ENCODE peak calls at places on chromosome X, in eight cellular contexts. R is GM12891, Q is breast epithelium, P is upper lobe of left lung, N is stomach, E is HepG2, F is transverse colon, W is spleen. M is an unnamed sample.

GRCh38 chrX:18931972-18932371 is 51.9 kb downstream of the PHKA2 start:
- DNase-seq in W (no peak), E (peak), P (no peak), Q (no peak), R (no peak), N (no peak), F (no peak), M (no peak)

GRCh38 chrX:16711219-16712115 is 1.0 kb downstream of the CTPS2 start:
- DNase-seq in N (no peak), P (no peak), E (peak), Q (no peak), F (no peak), W (no peak), R (peak), M (peak)

GRCh38 chrX:103615781-103616180 is 8.0 kb downstream of the TCEAL3 start:
- DNase-seq in N (no peak), Q (no peak), R (no peak), E (no peak), P (no peak), W (no peak), F (no peak), M (no peak)

GRCh38 chrX:1097328-1097727 is 115.1 kb downstream of the CRLF2 start:
- DNase-seq in Q (peak), E (no peak), P (no peak), R (no peak), F (no peak), W (no peak), N (no peak), M (no peak)

GRCh38 chrX:19836337-19836736 is 51.1 kb downstream of the SH3KBP1 start:
- DNase-seq in R (no peak), N (no peak), Q (no peak), F (no peak), E (no peak), W (no peak), P (no peak), M (no peak)

GRCh38 chrX:54812306-54812705 is 4.8 kb downstream of the MAGED2 start:
- DNase-seq in P (no peak), N (no peak), F (no peak), Q (no peak), E (no peak), W (no peak), R (no peak), M (no peak)

GRCh38 chrX:9522756-9523155 is 57.9 kb downstream of the TBL1X start:
- DNase-seq in F (no peak), R (no peak), P (no peak), N (no peak), W (no peak), E (no peak), Q (no peak), M (no peak)

GRCh38 chrX:110734894-110735541 is 60.6 kb downstream of the CHRDL1 start:
- DNase-seq in N (no peak), Q (no peak), F (no peak), E (no peak), P (no peak), R (no peak), W (no peak), M (no peak)

GRCh38 chrX:28205905-28206304 is 224.7 kb upstream of the DCAF8L1 start:
- DNase-seq in Q (no peak), W (no peak), N (no peak), F (no peak), R (no peak), E (no peak), P (no peak), M (no peak)

GRCh38 chrX:111083101-111083500 is 12.9 kb upstream of the PAK3 start:
- DNase-seq in Q (no peak), E (no peak), F (no peak), R (no peak), N (no peak), P (no peak), W (no peak), M (no peak)

GRCh38 chrX:104112326-104112951 is at the start of gene ZCCHC18:
- DNase-seq in R (peak), P (peak), W (peak), N (peak), Q (no peak), E (peak), F (peak), M (peak)

GRCh38 chrX:44945736-44946135 is 72.7 kb downstream of the KDM6A start:
- DNase-seq in N (no peak), Q (no peak), R (no peak), P (no peak), W (no peak), F (no peak), E (peak), M (no peak)

GRCh38 chrX:147476008-147476407 is 435.7 kb upstream of the FMR1 start:
- DNase-seq in N (no peak), F (peak), E (peak), P (no peak), R (no peak), W (no peak), Q (no peak), M (no peak)

GRCh38 chrX:45743081-45743533 is 542.4 kb upstream of the DIPK2B start:
- DNase-seq in W (no peak), Q (no peak), E (peak), R (no peak), P (no peak), N (no peak), F (no peak), M (no peak)

GRCh38 chrX:68234171-68234910 is 199.0 kb downstream of the OPHN1 start:
- DNase-seq in Q (no peak), R (no peak), E (no peak), W (no peak), F (no peak), N (no peak), P (no peak), M (no peak)

GRCh38 chrX:85544609-85545008 is 165.1 kb upstream of the POF1B start:
- DNase-seq in F (no peak), N (no peak), P (no peak), E (no peak), R (no peak), W (no peak), Q (no peak), M (no peak)

GRCh38 chrX:16842684-16843083 is 27.5 kb downstream of the RBBP7 start:
- DNase-seq in W (no peak), Q (no peak), P (no peak), R (no peak), F (no peak), E (no peak), N (no peak), M (no peak)

GRCh38 chrX:103520391-103520790 is 1.1 kb upstream of the RAB40A start:
- DNase-seq in F (no peak), R (no peak), Q (no peak), N (no peak), P (no peak), E (no peak), W (no peak), M (no peak)

GRCh38 chrX:45852884-45853283 is 652.2 kb upstream of the DIPK2B start:
- DNase-seq in F (no peak), P (no peak), E (no peak), W (no peak), N (no peak), R (no peak), Q (no peak), M (no peak)

GRCh38 chrX:38701073-38701472 is 100.2 kb upstream of the MID1IP1 start:
- DNase-seq in F (no peak), P (no peak), E (no peak), R (no peak), Q (no peak), N (no peak), W (no peak), M (no peak)

GRCh38 chrX:133786382-133786781 is 199.0 kb downstream of the GPC3 start:
- DNase-seq in W (no peak), F (no peak), R (no peak), N (no peak), Q (no peak), E (no peak), P (no peak), M (no peak)

GRCh38 chrX:65706041-65706828 is 38.8 kb downstream of the MSN start:
- DNase-seq in P (no peak), N (no peak), E (no peak), F (no peak), W (no peak), R (no peak), Q (peak), M (no peak)

GRCh38 chrX:23931149-23931604 is 23.4 kb downstream of the CXorf58 start:
- DNase-seq in W (no peak), R (no peak), Q (no peak), N (no peak), E (no peak), F (no peak), P (no peak), M (no peak)

GRCh38 chrX:25300994-25301393 is 285.2 kb upstream of the ARX start:
- DNase-seq in P (no peak), R (no peak), N (no peak), E (no peak), Q (no peak), W (no peak), F (no peak), M (no peak)

GRCh38 chrX:349196-349595 is 30.6 kb upstream of the GTPBP6 start:
- DNase-seq in R (no peak), P (peak), W (peak), Q (no peak), E (no peak), N (no peak), F (no peak), M (peak)

DNA sequence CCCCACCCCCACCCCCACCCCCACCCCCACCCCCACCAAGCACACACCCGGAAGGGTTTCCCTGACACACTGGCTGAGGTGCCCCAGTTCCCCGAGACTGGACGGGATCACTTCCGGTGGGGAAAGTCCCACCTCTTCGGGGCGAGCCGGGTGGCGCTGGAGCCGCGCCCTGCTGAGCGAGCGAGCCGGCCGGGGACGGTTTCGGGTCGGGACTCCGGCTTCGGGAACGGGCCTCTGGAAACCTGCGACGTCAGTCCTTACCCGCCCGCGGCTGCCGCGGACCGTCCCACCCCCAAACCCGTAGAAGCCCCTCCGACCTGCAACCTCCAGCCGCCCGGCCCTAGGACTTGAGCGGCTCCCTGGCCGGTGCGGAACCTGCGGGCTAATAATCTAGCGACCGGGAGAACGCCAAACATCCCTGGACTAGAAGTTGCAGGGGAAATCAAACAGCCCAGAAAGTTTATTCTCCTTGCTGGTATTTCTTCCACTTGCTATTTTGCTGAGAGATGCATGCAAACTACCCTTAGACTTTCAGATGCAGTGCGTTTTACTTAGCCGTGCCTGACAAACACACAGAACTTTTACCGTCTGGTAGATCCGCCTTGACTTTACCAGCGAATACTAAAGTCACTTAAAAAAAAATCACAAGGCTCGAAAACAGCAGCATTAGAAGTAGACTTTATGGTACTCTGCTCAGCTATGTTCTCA is 993 bp downstream of the RAP2C start:
- DNase-seq in F (peak), N (peak), P (peak), E (peak), Q (peak), R (peak), W (peak), M (peak)
- TF ChIP-seq POLR2A in F (peak), N (no peak), P (peak), E (peak), Q (no peak), R (peak), W (no peak), M (peak)

GRCh38 chrX:51857159-51857733 is 36.2 kb upstream of the MAGED1 start:
- DNase-seq in F (no peak), E (no peak), R (no peak), Q (no peak), N (no peak), W (no peak), P (no peak), M (no peak)

GRCh38 chrX:51866156-51866555 is 27.3 kb upstream of the MAGED1 start:
- DNase-seq in N (no peak), R (no peak), W (no peak), F (no peak), E (no peak), Q (no peak), P (no peak), M (no peak)

GRCh38 chrX:51855698-51856097 is 37.7 kb upstream of the MAGED1 start:
- DNase-seq in W (no peak), E (no peak), R (no peak), F (no peak), P (no peak), N (no peak), Q (no peak), M (no peak)

GRCh38 chrX:51862920-51863319 is 30.5 kb upstream of the MAGED1 start:
- DNase-seq in E (no peak), N (no peak), R (no peak), P (no peak), W (no peak), Q (no peak), F (no peak), M (no peak)

DNA sequence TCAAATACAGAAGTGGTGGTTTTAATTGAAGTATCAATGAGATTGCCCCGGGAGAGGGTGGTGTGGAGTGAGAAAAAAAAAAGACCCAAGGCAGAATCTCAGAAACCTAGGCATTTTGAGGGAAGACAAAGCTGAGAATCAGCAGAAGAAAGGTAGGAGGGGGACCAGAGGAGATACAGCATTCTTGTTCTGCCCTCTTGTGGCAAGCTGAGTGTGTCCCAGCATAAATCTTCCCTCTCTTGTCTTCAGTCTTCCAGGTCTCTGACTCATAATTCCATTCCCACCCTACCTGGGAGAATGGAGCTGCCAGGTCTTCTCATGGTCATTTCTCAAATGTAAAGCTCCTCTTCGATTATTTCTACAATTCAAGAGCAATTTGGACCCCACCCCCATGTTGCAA is 32.7 kb upstream of the MAGED1 start:
- DNase-seq in R (no peak), E (peak), F (peak), N (no peak), P (no peak), Q (no peak), W (no peak), M (no peak)
- TF ChIP-seq POLR2AphosphoS5 in R (no peak), E (no peak), F (no peak), N (no peak), P (no peak), Q (no peak), W (no peak), M (no peak)

GRCh38 chrX:153411255-153411987 is at the start of gene ZFP92:
- DNase-seq in Q (no peak), N (peak), F (peak), W (peak), E (no peak), P (peak), R (peak), M (no peak)
- TF ChIP-seq POLR2A in Q (no peak), N (no peak), F (no peak), W (no peak), E (no peak), P (no peak), R (no peak), M (no peak)

GRCh38 chrX:136865270-136866168 is 15.0 kb downstream of the RBMX start:
- DNase-seq in F (no peak), P (no peak), N (no peak), W (no peak), R (no peak), E (no peak), Q (no peak), M (no peak)

GRCh38 chrX:136866337-136867095 is 14.0 kb downstream of the RBMX start:
- DNase-seq in E (peak), F (no peak), N (no peak), W (no peak), R (no peak), Q (no peak), P (no peak), M (no peak)

GRCh38 chrX:136867518-136867917 is 13.0 kb downstream of the RBMX start:
- DNase-seq in P (no peak), N (no peak), Q (no peak), F (no peak), W (no peak), E (no peak), R (no peak), M (no peak)

GRCh38 chrX:136868283-136869055 is 12.1 kb downstream of the RBMX start:
- DNase-seq in N (no peak), R (no peak), E (no peak), Q (no peak), P (no peak), W (no peak), F (no peak), M (no peak)

GRCh38 chrX:136867096-136867491 is 13.4 kb downstream of the RBMX start:
- DNase-seq in F (no peak), Q (no peak), W (no peak), R (no peak), E (no peak), P (no peak), N (no peak), M (no peak)
- TF ChIP-seq POLR2AphosphoS5 in F (no peak), Q (no peak), W (no peak), R (no peak), E (no peak), P (no peak), N (no peak), M (no peak)

GRCh38 chrX:43277879-43278278 is 378.2 kb upstream of the MAOA start:
- DNase-seq in Q (no peak), N (no peak), P (peak), F (no peak), W (no peak), E (no peak), R (no peak), M (no peak)

GRCh38 chrX:43278440-43278839 is 377.7 kb upstream of the MAOA start:
- DNase-seq in N (no peak), R (no peak), P (peak), Q (no peak), W (no peak), E (no peak), F (no peak), M (no peak)

GRCh38 chrX:43283187-43283586 is 372.9 kb upstream of the MAOA start:
- DNase-seq in E (no peak), R (no peak), N (no peak), P (no peak), W (no peak), Q (no peak), F (no peak), M (no peak)

GRCh38 chrX:43279341-43279808 is 376.7 kb upstream of the MAOA start:
- DNase-seq in Q (no peak), F (no peak), R (no peak), P (peak), W (no peak), N (no peak), E (no peak), M (no peak)
- TF ChIP-seq POLR2A in Q (no peak), F (no peak), R (no peak), P (no peak), W (no peak), N (no peak), E (no peak), M (no peak)

DNA sequence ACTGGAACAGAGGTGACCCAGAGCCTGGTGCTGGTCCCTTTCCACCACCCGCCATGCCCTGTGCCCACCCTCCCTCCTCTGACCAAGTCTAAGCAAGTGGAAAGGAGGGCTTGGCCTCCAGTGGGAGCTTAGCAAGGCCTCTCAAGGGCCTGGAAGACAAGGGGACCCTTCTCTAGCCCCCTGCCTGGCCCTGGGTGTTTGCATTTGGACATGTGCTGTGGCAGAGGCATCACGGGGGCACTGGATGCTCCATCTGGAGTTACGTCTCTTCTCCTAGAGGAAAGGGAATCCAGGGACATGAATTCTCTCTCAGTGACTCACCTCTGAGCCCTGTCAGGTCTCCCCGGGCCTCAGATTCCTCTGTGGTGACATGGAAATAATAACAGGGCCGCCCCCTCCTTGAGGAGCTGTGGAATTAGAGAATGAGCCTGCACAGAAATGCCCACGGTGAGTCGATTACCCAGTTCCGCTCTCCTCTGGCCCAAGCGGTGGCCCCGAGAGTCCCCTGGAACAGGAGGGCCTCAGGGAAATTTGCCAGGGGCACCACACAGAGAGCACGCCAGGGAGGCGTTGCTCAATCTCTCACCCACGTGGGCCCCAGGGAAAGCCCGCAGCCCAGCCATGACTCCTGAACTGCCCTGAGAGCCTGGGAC is 189.7 kb downstream of the BCOR start:
- DNase-seq in Q (no peak), F (peak), W (no peak), N (peak), P (peak), R (no peak), E (peak), M (peak)
- TF ChIP-seq POLR2AphosphoS5 in Q (no peak), F (no peak), W (no peak), N (no peak), P (peak), R (no peak), E (no peak), M (peak)

GRCh38 chrX:118975831-118976598 is 1.6 kb downstream of the LONRF3 start:
- DNase-seq in R (no peak), N (peak), Q (peak), F (peak), E (peak), P (peak), W (peak), M (peak)

GRCh38 chrX:118976599-118977340 is 2.4 kb downstream of the LONRF3 start:
- DNase-seq in W (peak), F (peak), Q (peak), N (peak), E (no peak), R (no peak), P (peak), M (peak)

GRCh38 chrX:118973389-118974087 is 880 bp upstream of the LONRF3 start:
- DNase-seq in N (no peak), W (peak), R (no peak), E (no peak), P (peak), F (peak), Q (no peak), M (peak)

GRCh38 chrX:118974088-118974907 is at the start of gene LONRF3:
- DNase-seq in P (peak), W (peak), N (peak), E (peak), R (no peak), F (peak), Q (peak), M (peak)

GRCh38 chrX:118974908-118975671 is 672 bp downstream of the LONRF3 start:
- DNase-seq in F (peak), P (peak), W (peak), E (peak), R (no peak), N (peak), Q (no peak), M (peak)
- TF ChIP-seq POLR2A in F (peak), P (no peak), W (no peak), E (no peak), R (no peak), N (no peak), Q (no peak), M (no peak)

DNA sequence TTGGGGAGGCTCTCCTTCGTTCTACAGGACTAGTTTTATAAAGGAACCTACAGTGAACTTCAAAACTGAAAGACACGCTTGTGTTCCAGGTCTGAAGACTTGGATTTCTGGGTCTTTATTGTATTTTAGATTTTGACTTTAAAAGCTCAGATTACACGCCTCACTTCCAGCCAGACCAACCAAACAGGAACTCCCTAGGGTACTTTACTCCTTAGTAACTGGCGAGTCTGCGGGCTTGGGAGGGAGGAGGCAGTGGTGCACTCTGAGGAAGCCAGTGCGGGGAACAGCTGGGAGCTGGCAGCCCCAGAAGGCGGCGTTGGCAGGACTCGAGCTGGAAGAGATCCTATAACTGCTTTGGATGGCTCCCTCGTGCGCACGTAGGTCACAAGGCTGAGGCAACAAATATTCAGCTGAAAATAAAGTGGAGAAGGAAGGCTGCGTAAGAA is 388 bp upstream of the PHKA1 start:
- DNase-seq in E (peak), R (no peak), N (peak), F (peak), W (peak), P (peak), Q (peak), M (peak)
- TF ChIP-seq POLR2AphosphoS5 in E (no peak), R (no peak), N (peak), F (no peak), W (no peak), P (no peak), Q (no peak), M (peak)

M was measured in sigmoid colon.